ENCODE peak calls at places on chromosomes 7 and 10, in eight cellular contexts. One of them, this sample, is unnamed.

GRCh38 chr10:48907730-48908129 is 31.9 kb downstream of the LRRC18 start:
- DNase-seq in tibial artery: no peak
- DNase-seq in IMR-90: no peak
- DNase-seq in dorsolateral prefrontal cortex: no peak
- DNase-seq in AG04450: no peak
- DNase-seq in ovary: no peak
- DNase-seq in left ventricle myocardium inferior: no peak
- DNase-seq in heart left ventricle: no peak
- DNase-seq in this sample: no peak

GRCh38 chr10:133038276-133038823 is 49.4 kb upstream of the ADGRA1 start:
- DNase-seq in left ventricle myocardium inferior: no peak
- DNase-seq in tibial artery: no peak
- DNase-seq in AG04450: no peak
- DNase-seq in ovary: no peak
- DNase-seq in dorsolateral prefrontal cortex: no peak
- DNase-seq in heart left ventricle: no peak
- DNase-seq in IMR-90: no peak
- DNase-seq in this sample: no peak

GRCh38 chr7:50632561-50633413 is 67.6 kb upstream of the DDC start:
- DNase-seq in IMR-90: peak; percentile 50
- DNase-seq in heart left ventricle: no peak
- DNase-seq in ovary: no peak
- DNase-seq in tibial artery: no peak
- DNase-seq in dorsolateral prefrontal cortex: no peak
- DNase-seq in AG04450: no peak
- DNase-seq in left ventricle myocardium inferior: no peak
- DNase-seq in this sample: no peak

GRCh38 chr7:1856161-1856965 is 186.3 kb downstream of the ELFN1 start:
- DNase-seq in tibial artery: no peak
- DNase-seq in IMR-90: no peak
- DNase-seq in heart left ventricle: peak; percentile 56
- DNase-seq in left ventricle myocardium inferior: peak; percentile 9
- DNase-seq in dorsolateral prefrontal cortex: no peak
- DNase-seq in ovary: no peak
- DNase-seq in AG04450: no peak
- DNase-seq in this sample: peak; percentile 70

GRCh38 chr7:45663167-45663921 is 89.2 kb downstream of the ADCY1 start:
- DNase-seq in left ventricle myocardium inferior: peak; percentile 32
- DNase-seq in ovary: no peak
- DNase-seq in AG04450: no peak
- DNase-seq in tibial artery: no peak
- DNase-seq in dorsolateral prefrontal cortex: no peak
- DNase-seq in heart left ventricle: peak; percentile 73
- DNase-seq in IMR-90: peak; percentile 12
- DNase-seq in this sample: no peak

GRCh38 chr7:55120501-55121198 is 101.8 kb downstream of the EGFR start:
- DNase-seq in tibial artery: no peak
- DNase-seq in AG04450: peak; percentile 45
- DNase-seq in IMR-90: peak; percentile 90
- DNase-seq in heart left ventricle: no peak
- DNase-seq in ovary: no peak
- DNase-seq in dorsolateral prefrontal cortex: no peak
- DNase-seq in left ventricle myocardium inferior: peak; percentile 70
- DNase-seq in this sample: no peak

GRCh38 chr10:96299383-96299782 is 4.9 kb upstream of the DNTT start:
- DNase-seq in tibial artery: no peak
- DNase-seq in ovary: no peak
- DNase-seq in IMR-90: no peak
- DNase-seq in left ventricle myocardium inferior: no peak
- DNase-seq in dorsolateral prefrontal cortex: no peak
- DNase-seq in AG04450: no peak
- DNase-seq in heart left ventricle: no peak
- DNase-seq in this sample: no peak

GRCh38 chr7:128831178-128831993 is 1.2 kb downstream of the FLNC start:
- DNase-seq in IMR-90: peak; percentile 68
- DNase-seq in heart left ventricle: peak; percentile 79
- DNase-seq in left ventricle myocardium inferior: peak; percentile 71
- DNase-seq in AG04450: no peak
- DNase-seq in dorsolateral prefrontal cortex: no peak
- DNase-seq in ovary: peak; percentile 35
- DNase-seq in tibial artery: peak; percentile 51
- DNase-seq in this sample: peak; percentile 79

GRCh38 chr7:2732959-2733584 is 45.1 kb downstream of the AMZ1 start:
- DNase-seq in IMR-90: peak; percentile 41
- DNase-seq in AG04450: no peak
- DNase-seq in tibial artery: peak; percentile 72
- DNase-seq in heart left ventricle: peak; percentile 81
- DNase-seq in ovary: peak; percentile 56
- DNase-seq in left ventricle myocardium inferior: peak; percentile 75
- DNase-seq in dorsolateral prefrontal cortex: peak; percentile 44
- DNase-seq in this sample: peak; percentile 77

GRCh38 chr10:119243967-119244366 is 36.6 kb downstream of the GRK5 start:
- DNase-seq in dorsolateral prefrontal cortex: no peak
- DNase-seq in left ventricle myocardium inferior: no peak
- DNase-seq in IMR-90: no peak
- DNase-seq in heart left ventricle: no peak
- DNase-seq in tibial artery: no peak
- DNase-seq in ovary: no peak
- DNase-seq in AG04450: no peak
- DNase-seq in this sample: no peak
- H3K27ac ChIP-seq in dorsolateral prefrontal cortex: no peak overlapping the region
- H3K27ac ChIP-seq in left ventricle myocardium inferior: peak overlapping the region; percentile 56
- H3K27ac ChIP-seq in IMR-90: no peak overlapping the region
- H3K27ac ChIP-seq in heart left ventricle: no peak overlapping the region
- H3K27ac ChIP-seq in tibial artery: peak overlapping the region; percentile 46
- H3K27ac ChIP-seq in ovary: no peak overlapping the region
- H3K27ac ChIP-seq in AG04450: no peak overlapping the region
- H3K27ac ChIP-seq in this sample: no peak overlapping the region

GRCh38 chr7:99234185-99234584 is 26.3 kb upstream of the KPNA7 start:
- DNase-seq in dorsolateral prefrontal cortex: no peak
- DNase-seq in left ventricle myocardium inferior: no peak
- DNase-seq in AG04450: no peak
- DNase-seq in tibial artery: no peak
- DNase-seq in ovary: no peak
- DNase-seq in IMR-90: no peak
- DNase-seq in heart left ventricle: no peak
- DNase-seq in this sample: no peak

GRCh38 chr7:99232082-99232770 is 24.3 kb upstream of the KPNA7 start:
- DNase-seq in left ventricle myocardium inferior: no peak
- DNase-seq in ovary: no peak
- DNase-seq in heart left ventricle: no peak
- DNase-seq in tibial artery: no peak
- DNase-seq in IMR-90: no peak
- DNase-seq in AG04450: no peak
- DNase-seq in dorsolateral prefrontal cortex: no peak
- DNase-seq in this sample: no peak

GRCh38 chr7:99238558-99239341 is 30.8 kb upstream of the KPNA7 start:
- DNase-seq in tibial artery: no peak
- DNase-seq in AG04450: no peak
- DNase-seq in heart left ventricle: peak; percentile 28
- DNase-seq in left ventricle myocardium inferior: no peak
- DNase-seq in IMR-90: no peak
- DNase-seq in ovary: no peak
- DNase-seq in dorsolateral prefrontal cortex: no peak
- DNase-seq in this sample: no peak

DNA sequence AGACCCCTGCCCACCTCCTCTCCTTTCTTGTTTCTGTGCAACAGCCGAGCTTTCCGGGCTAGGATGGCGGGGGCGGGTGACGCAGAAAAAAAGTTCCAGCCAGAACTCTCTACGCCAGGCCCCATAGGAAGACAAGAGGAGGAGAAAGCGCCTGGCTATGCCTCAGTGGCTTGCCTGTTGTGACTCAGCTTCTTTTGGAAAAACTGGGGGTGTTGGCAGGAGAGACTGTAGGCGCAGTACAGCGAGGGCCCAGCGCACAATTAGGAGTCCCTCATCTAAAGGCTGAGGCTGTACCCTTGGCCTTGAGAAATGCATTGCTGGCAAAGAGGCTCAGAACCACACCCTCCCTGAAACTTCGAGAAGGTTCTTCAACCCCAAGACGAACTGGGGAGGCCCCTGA is 28.0 kb upstream of the KPNA7 start:
- DNase-seq in dorsolateral prefrontal cortex: peak; percentile 31
- DNase-seq in heart left ventricle: peak; percentile 10
- DNase-seq in IMR-90: no peak
- DNase-seq in tibial artery: no peak
- DNase-seq in left ventricle myocardium inferior: no peak
- DNase-seq in AG04450: no peak
- DNase-seq in ovary: no peak
- DNase-seq in this sample: no peak
- H3K4me3 ChIP-seq in dorsolateral prefrontal cortex: no peak overlapping the region
- H3K4me3 ChIP-seq in heart left ventricle: no peak overlapping the region
- H3K4me3 ChIP-seq in IMR-90: no peak overlapping the region
- H3K4me3 ChIP-seq in tibial artery: no peak overlapping the region
- H3K4me3 ChIP-seq in left ventricle myocardium inferior: no peak overlapping the region
- H3K4me3 ChIP-seq in AG04450: no peak overlapping the region
- H3K4me3 ChIP-seq in ovary: no peak overlapping the region
- H3K4me3 ChIP-seq in this sample: no peak overlapping the region

DNA sequence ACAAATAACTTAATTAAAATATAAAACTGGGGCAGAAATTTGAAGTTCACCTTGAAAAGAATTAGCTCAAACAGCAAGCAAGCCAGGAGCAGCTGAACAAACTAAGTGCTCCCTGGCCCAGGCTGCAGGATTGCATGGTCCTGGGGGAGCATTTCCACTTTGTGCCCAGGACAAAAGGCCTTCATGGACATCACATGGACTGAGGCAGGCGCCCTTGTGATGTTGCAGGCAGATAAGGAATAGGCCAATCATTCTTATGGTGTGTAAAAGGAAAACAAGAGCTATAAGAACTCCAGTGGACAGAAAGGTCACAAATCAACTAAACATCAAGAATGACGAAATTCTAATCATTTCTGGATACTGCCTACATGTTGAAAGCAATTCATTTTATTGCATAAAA is 17.5 kb upstream of the TECTB start:
- DNase-seq in AG04450: no peak
- DNase-seq in IMR-90: peak; percentile 5
- DNase-seq in heart left ventricle: no peak
- DNase-seq in ovary: no peak
- DNase-seq in dorsolateral prefrontal cortex: no peak
- DNase-seq in tibial artery: peak; percentile 48
- DNase-seq in left ventricle myocardium inferior: no peak
- DNase-seq in this sample: no peak
- H3K27ac ChIP-seq in AG04450: no peak overlapping the region
- H3K27ac ChIP-seq in IMR-90: peak overlapping the region; percentile 20
- H3K27ac ChIP-seq in heart left ventricle: no peak overlapping the region
- H3K27ac ChIP-seq in ovary: no peak overlapping the region
- H3K27ac ChIP-seq in dorsolateral prefrontal cortex: no peak overlapping the region
- H3K27ac ChIP-seq in tibial artery: no peak overlapping the region
- H3K27ac ChIP-seq in left ventricle myocardium inferior: no peak overlapping the region
- H3K27ac ChIP-seq in this sample: peak overlapping the region; percentile 33

GRCh38 chr7:30998180-30998579 is 34.4 kb downstream of the GHRHR start:
- DNase-seq in heart left ventricle: peak; percentile 74
- DNase-seq in IMR-90: no peak
- DNase-seq in ovary: no peak
- DNase-seq in left ventricle myocardium inferior: peak; percentile 53
- DNase-seq in dorsolateral prefrontal cortex: no peak
- DNase-seq in AG04450: no peak
- DNase-seq in tibial artery: no peak
- DNase-seq in this sample: peak; percentile 64
- H3K4me3 ChIP-seq in heart left ventricle: no peak overlapping the region
- H3K4me3 ChIP-seq in IMR-90: no peak overlapping the region
- H3K4me3 ChIP-seq in ovary: no peak overlapping the region
- H3K4me3 ChIP-seq in left ventricle myocardium inferior: no peak overlapping the region
- H3K4me3 ChIP-seq in dorsolateral prefrontal cortex: no peak overlapping the region
- H3K4me3 ChIP-seq in AG04450: no peak overlapping the region
- H3K4me3 ChIP-seq in tibial artery: no peak overlapping the region
- H3K4me3 ChIP-seq in this sample: no peak overlapping the region

This sample was measured in aorta.